ENCODE peak calls at places on chromosomes 3 and 15, in four cellular contexts. One of them, this sample, is unnamed.

GRCh38 chr3:66527253-66527652 is 26.4 kb upstream of the LRIG1 start:
- DNase-seq in neural progenitor cell: no peak
- DNase-seq in GM23338: no peak
- DNase-seq in PC-3: no peak
- DNase-seq in this sample: no peak

GRCh38 chr15:71780349-71780976 is 29.9 kb upstream of the NR2E3 start:
- DNase-seq in PC-3: peak
- DNase-seq in GM23338: peak
- DNase-seq in neural progenitor cell: peak
- DNase-seq in this sample: peak

GRCh38 chr3:145623349-145623748 is 537.6 kb downstream of the PLOD2 start:
- DNase-seq in neural progenitor cell: no peak
- DNase-seq in GM23338: no peak
- DNase-seq in PC-3: peak
- DNase-seq in this sample: no peak

GRCh38 chr3:161220850-161221753 is at the start of gene NMD3:
- DNase-seq in GM23338: peak
- DNase-seq in neural progenitor cell: peak
- DNase-seq in PC-3: peak
- DNase-seq in this sample: peak

GRCh38 chr3:134072881-134073582 is 43.3 kb upstream of the SLCO2A1 start:
- DNase-seq in GM23338: no peak
- DNase-seq in PC-3: no peak
- DNase-seq in neural progenitor cell: no peak
- DNase-seq in this sample: no peak

GRCh38 chr3:112761062-112761638 is 85.5 kb downstream of the CD200R1L start:
- DNase-seq in PC-3: no peak
- DNase-seq in GM23338: no peak
- DNase-seq in neural progenitor cell: no peak
- DNase-seq in this sample: peak

GRCh38 chr3:183148056-183148455 is 14.5 kb downstream of the LAMP3 start:
- DNase-seq in GM23338: no peak
- DNase-seq in neural progenitor cell: no peak
- DNase-seq in PC-3: peak
- DNase-seq in this sample: no peak

GRCh38 chr15:95940431-95940985 is 390.0 kb upstream of the NR2F2 start:
- DNase-seq in GM23338: peak
- DNase-seq in PC-3: no peak
- DNase-seq in neural progenitor cell: peak
- DNase-seq in this sample: no peak

GRCh38 chr3:5195605-5196004 is 8.1 kb downstream of the EDEM1 start:
- DNase-seq in neural progenitor cell: no peak
- DNase-seq in GM23338: no peak
- DNase-seq in PC-3: peak
- DNase-seq in this sample: peak

GRCh38 chr3:73490453-73491311 is 134.1 kb downstream of the PDZRN3 start:
- DNase-seq in neural progenitor cell: no peak
- DNase-seq in GM23338: peak
- DNase-seq in PC-3: no peak
- DNase-seq in this sample: no peak

GRCh38 chr15:73346735-73347312 is 21.9 kb downstream of the HCN4 start:
- DNase-seq in PC-3: peak
- DNase-seq in neural progenitor cell: peak
- DNase-seq in GM23338: peak
- DNase-seq in this sample: peak

GRCh38 chr3:148023994-148024393 is 614.8 kb downstream of the ZIC1 start:
- DNase-seq in GM23338: no peak
- DNase-seq in PC-3: peak
- DNase-seq in neural progenitor cell: no peak
- DNase-seq in this sample: no peak

GRCh38 chr15:90316139-90316538 is 35.9 kb upstream of the ZNF774 start:
- DNase-seq in PC-3: peak
- DNase-seq in neural progenitor cell: no peak
- DNase-seq in GM23338: no peak
- DNase-seq in this sample: no peak

GRCh38 chr3:153354641-153355040 is 192.6 kb downstream of the RAP2B start:
- DNase-seq in PC-3: no peak
- DNase-seq in GM23338: no peak
- DNase-seq in neural progenitor cell: no peak
- DNase-seq in this sample: no peak

GRCh38 chr15:94164202-94164807 is 67.1 kb upstream of the MCTP2 start:
- DNase-seq in neural progenitor cell: peak
- DNase-seq in GM23338: peak
- DNase-seq in PC-3: peak
- DNase-seq in this sample: peak

GRCh38 chr3:180743813-180744212 is 64.5 kb upstream of the CCDC39 start:
- DNase-seq in GM23338: peak
- DNase-seq in PC-3: no peak
- DNase-seq in neural progenitor cell: no peak
- DNase-seq in this sample: no peak

GRCh38 chr3:138125548-138126221 is 6.5 kb downstream of the A4GNT start:
- DNase-seq in GM23338: no peak
- DNase-seq in PC-3: no peak
- DNase-seq in neural progenitor cell: no peak
- DNase-seq in this sample: no peak

GRCh38 chr3:186454881-186455703 is 89.1 kb downstream of the CRYGS start:
- DNase-seq in GM23338: peak
- DNase-seq in neural progenitor cell: no peak
- DNase-seq in PC-3: no peak
- DNase-seq in this sample: no peak

GRCh38 chr3:186722457-186722856 is 5.3 kb downstream of the KNG1 start:
- DNase-seq in GM23338: peak
- DNase-seq in neural progenitor cell: peak
- DNase-seq in PC-3: peak
- DNase-seq in this sample: no peak

GRCh38 chr3:13552855-13553652 is 4.1 kb downstream of the FBLN2 start:
- DNase-seq in GM23338: no peak
- DNase-seq in neural progenitor cell: no peak
- DNase-seq in PC-3: no peak
- DNase-seq in this sample: no peak

GRCh38 chr3:21551019-21551418 is 200.0 kb downstream of the ZNF385D start:
- DNase-seq in PC-3: peak
- DNase-seq in neural progenitor cell: no peak
- DNase-seq in GM23338: peak
- DNase-seq in this sample: no peak

GRCh38 chr15:43552261-43552660 is 34.9 kb downstream of the MAP1A start:
- DNase-seq in PC-3: no peak
- DNase-seq in neural progenitor cell: no peak
- DNase-seq in GM23338: no peak
- DNase-seq in this sample: no peak

GRCh38 chr3:182808041-182808765 is 14.9 kb downstream of the ATP11B start:
- DNase-seq in neural progenitor cell: no peak
- DNase-seq in PC-3: no peak
- DNase-seq in GM23338: peak
- DNase-seq in this sample: no peak

GRCh38 chr15:45640610-45641009 is 5.8 kb downstream of the SQOR start:
- DNase-seq in PC-3: peak
- DNase-seq in neural progenitor cell: no peak
- DNase-seq in GM23338: no peak
- DNase-seq in this sample: no peak

GRCh38 chr3:38267689-38268477 is 2.3 kb downstream of the SLC22A13 start:
- DNase-seq in GM23338: peak
- DNase-seq in PC-3: no peak
- DNase-seq in neural progenitor cell: no peak
- DNase-seq in this sample: no peak

GRCh38 chr3:31634485-31634884 is 101.8 kb downstream of the STT3B start:
- DNase-seq in neural progenitor cell: no peak
- DNase-seq in GM23338: no peak
- DNase-seq in PC-3: peak
- DNase-seq in this sample: no peak
- H2AFZ ChIP-seq in neural progenitor cell: no peak
- H2AFZ ChIP-seq in GM23338: no peak
- H2AFZ ChIP-seq in PC-3: no peak
- H2AFZ ChIP-seq in this sample: no peak

DNA sequence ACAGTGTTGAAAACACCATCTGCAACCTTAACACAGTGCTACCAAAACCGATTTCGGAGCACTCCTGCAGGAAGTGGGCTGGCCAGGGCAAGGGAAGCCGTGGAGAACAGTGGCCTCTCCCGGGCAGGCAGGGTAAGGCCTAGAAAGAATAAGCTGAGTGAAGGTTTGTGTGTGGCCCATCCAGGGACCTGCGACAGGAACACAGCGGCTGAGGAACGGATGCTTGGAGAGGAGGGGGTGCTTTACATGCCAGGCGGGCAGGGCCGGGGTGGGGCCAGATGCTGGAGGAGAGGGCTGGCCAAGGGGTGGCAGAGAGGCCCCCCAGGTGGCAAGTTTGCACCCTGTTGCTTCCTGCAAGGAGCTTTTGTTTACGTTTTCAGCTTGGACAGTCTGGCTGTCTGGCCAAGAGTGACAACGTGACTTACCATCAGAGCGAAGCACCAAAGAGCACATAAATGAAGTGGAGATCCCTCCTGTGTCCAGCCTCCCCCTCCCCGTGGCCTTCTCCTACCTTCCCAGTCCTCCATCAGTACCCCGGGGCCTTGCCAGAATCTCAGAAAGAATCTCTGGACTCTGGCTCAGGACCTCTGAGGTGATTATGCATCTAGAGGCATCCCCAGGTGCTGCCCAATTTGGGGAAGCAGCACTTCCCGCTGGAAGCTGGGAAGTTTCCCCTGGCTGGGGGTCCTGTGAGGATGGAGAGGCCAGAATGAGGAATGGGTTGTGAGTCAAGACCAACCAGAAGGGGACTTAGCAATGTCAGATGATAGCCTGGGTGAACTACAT is 156.4 kb downstream of the PGPEP1L start:
- DNase-seq in GM23338: peak
- DNase-seq in neural progenitor cell: peak
- DNase-seq in PC-3: peak
- DNase-seq in this sample: peak
- TF ChIP-seq EZH2phosphoT487 in GM23338: no peak
- TF ChIP-seq EZH2phosphoT487 in neural progenitor cell: no peak
- TF ChIP-seq EZH2phosphoT487 in PC-3: no peak
- TF ChIP-seq EZH2phosphoT487 in this sample: no peak

GRCh38 chr15:40437754-40438687 is 2.7 kb upstream of the BAHD1 start:
- DNase-seq in neural progenitor cell: no peak
- DNase-seq in GM23338: peak
- DNase-seq in PC-3: no peak
- DNase-seq in this sample: no peak

GRCh38 chr15:40436116-40436891 is 4.4 kb upstream of the BAHD1 start:
- DNase-seq in neural progenitor cell: peak
- DNase-seq in PC-3: no peak
- DNase-seq in GM23338: peak
- DNase-seq in this sample: no peak

GRCh38 chr15:40438712-40439111 is 2.0 kb upstream of the BAHD1 start:
- DNase-seq in GM23338: no peak
- DNase-seq in PC-3: no peak
- DNase-seq in neural progenitor cell: no peak
- DNase-seq in this sample: no peak

GRCh38 chr15:40436892-40437753 is 3.6 kb upstream of the BAHD1 start:
- DNase-seq in PC-3: no peak
- DNase-seq in neural progenitor cell: peak
- DNase-seq in GM23338: peak
- DNase-seq in this sample: no peak

GRCh38 chr15:40435331-40436089 is 5.2 kb upstream of the BAHD1 start:
- DNase-seq in GM23338: no peak
- DNase-seq in neural progenitor cell: no peak
- DNase-seq in PC-3: no peak
- DNase-seq in this sample: no peak
- TF ChIP-seq EZH2 in GM23338: no peak
- TF ChIP-seq EZH2 in neural progenitor cell: peak
- TF ChIP-seq EZH2 in PC-3: no peak
- TF ChIP-seq EZH2 in this sample: no peak

GRCh38 chr15:34933432-34933975 is 36.0 kb downstream of the AQR start:
- DNase-seq in neural progenitor cell: no peak
- DNase-seq in GM23338: no peak
- DNase-seq in PC-3: no peak
- DNase-seq in this sample: no peak
- H2AFZ ChIP-seq in neural progenitor cell: no peak
- H2AFZ ChIP-seq in GM23338: no peak
- H2AFZ ChIP-seq in PC-3: no peak
- H2AFZ ChIP-seq in this sample: no peak

DNA sequence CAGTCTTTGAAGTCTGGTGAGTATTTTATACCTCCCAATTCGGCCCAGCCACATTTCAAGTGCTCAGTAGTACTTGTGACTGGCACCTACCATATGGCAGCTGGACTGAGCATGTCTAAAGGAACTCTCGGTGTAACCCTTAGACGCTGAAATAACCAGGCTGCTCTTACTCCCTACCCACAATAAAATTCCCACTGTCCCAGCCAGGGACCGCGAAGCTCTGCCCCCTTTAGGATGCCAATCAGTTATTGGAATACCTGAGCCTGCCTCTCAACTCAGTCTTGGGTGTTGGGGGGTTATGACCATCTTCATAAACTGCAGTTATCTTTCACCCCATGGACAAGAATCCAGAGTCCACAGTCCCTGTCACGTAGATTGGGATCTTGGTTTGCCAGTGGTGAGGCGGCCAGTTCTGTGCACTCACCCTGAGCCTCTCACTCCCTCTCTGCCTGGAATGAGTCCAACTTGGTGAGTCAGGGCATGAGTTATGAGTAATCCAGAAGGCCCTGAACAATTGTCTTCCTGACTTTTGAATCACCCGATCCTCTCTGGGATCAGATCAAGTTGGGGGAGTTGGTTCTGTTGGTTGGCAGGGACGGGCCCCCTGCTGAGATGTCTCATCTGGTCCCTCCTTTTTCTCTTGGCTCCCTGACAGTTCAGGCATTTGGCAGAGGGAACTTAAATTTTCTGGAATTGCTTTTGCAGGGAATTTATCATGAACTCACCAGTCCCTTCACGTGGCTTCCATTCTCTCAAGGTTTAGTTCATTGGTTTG is 120.1 kb upstream of the UBE2E1 start:
- DNase-seq in PC-3: peak
- DNase-seq in GM23338: peak
- DNase-seq in neural progenitor cell: no peak
- DNase-seq in this sample: no peak
- TF ChIP-seq EZH2phosphoT487 in PC-3: no peak
- TF ChIP-seq EZH2phosphoT487 in GM23338: no peak
- TF ChIP-seq EZH2phosphoT487 in neural progenitor cell: no peak
- TF ChIP-seq EZH2phosphoT487 in this sample: no peak